ENCODE peak calls at places on chromosome 14, in six cellular contexts. R is neural progenitor cell, Q is RWPE2, O is hepatocyte, P is aorta, H is tibial artery. S is an unnamed sample. For H3K27me3, the result is how much of the 10 kb centered on the place peaks cover.

GRCh38 chr14:26394114-26394855 is 203.5 kb downstream of the NOVA1 start:
- DNase-seq in R (peak), H (no peak), P (no peak), Q (no peak), O (no peak), S (peak)

GRCh38 chr14:39268393-39268792 is 34.7 kb downstream of the MIA2 start:
- DNase-seq in H (no peak), O (peak), P (no peak), R (peak), Q (no peak), S (no peak)

GRCh38 chr14:22002860-22003284 is 329.3 kb upstream of the OR4E1 start:
- DNase-seq in Q (no peak), R (peak), P (no peak), H (no peak), O (peak), S (peak)

GRCh38 chr14:75968461-75968860 is 13.3 kb downstream of the TGFB3 start:
- DNase-seq in Q (no peak), R (no peak), P (no peak), O (no peak), H (peak), S (no peak)

GRCh38 chr14:91237219-91237618 is 7.3 kb downstream of the GPR68 start:
- DNase-seq in Q (no peak), H (no peak), R (no peak), O (no peak), P (no peak), S (no peak)

GRCh38 chr14:100679707-100680438 is 46.8 kb upstream of the DLK1 start:
- DNase-seq in Q (no peak), H (no peak), O (peak), R (no peak), P (no peak), S (no peak)

GRCh38 chr14:93832665-93833064 is 44.4 kb upstream of the PRIMA1 start:
- DNase-seq in Q (no peak), H (no peak), O (peak), R (no peak), P (no peak), S (no peak)

GRCh38 chr14:32846821-32847220 is 91.9 kb upstream of the NPAS3 start:
- DNase-seq in Q (no peak), P (no peak), O (no peak), R (no peak), H (no peak), S (no peak)

DNA sequence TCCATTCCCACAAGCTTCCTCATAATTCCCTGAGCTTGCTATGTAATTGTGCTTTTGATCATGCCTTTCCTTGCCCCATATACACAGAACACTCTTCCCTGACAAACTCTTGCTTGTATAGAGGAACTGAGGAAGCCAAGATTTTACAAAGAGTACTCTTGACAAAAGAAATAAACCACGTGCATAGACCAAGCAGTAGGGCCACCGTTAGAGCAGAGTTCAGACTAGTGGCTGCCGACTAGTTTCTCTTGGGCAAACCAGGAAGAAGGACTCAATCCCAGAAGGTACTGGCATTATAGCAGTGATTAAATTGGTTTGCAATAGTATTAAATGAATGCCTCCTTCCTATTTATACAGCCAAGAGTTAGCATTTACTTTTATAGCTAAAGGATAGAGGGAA is 146.1 kb downstream of the RAD51B start:
- DNase-seq in R (no peak), O (no peak), P (no peak), H (no peak), Q (no peak), S (no peak)
- H3K27ac ChIP-seq in R (no peak), O (peak), P (no peak), H (no peak), Q (peak), S (no peak)

DNA sequence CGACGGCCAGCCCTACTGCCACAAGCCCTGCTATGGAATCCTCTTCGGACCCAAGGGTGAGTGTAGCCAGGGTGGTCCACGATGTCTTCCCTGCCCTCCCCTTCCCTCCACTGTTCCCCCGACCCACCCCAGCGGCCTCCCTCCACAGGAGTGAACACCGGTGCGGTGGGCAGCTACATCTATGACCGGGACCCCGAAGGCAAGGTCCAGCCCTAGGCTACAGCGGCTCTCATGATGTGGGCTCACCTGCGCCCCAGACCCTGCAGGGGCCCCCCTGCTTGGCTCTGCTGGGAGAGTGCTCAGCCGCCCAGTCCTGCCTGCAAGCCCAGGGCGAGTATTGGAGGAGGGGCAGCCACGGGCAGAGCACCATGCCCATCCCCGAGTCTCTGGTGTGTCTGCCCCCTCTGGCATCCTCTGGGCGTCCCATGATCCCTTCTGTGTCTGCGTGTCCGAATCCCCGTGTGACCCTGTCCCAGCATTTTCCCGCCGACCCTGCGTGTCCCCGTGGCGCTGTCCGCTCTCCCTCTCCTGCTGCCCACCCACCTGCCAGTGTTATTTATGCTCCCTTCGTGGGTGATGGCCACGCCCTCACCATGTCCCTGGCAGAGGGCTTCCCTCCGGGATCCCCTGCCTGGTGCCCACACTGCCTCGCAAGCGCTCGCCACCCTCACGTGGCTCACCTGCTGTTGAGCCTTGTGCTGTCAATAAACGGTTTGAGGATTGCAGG is 5.0 kb downstream of the CRIP2 start:
- DNase-seq in H (no peak), Q (no peak), O (no peak), P (no peak), R (no peak), S (no peak)
- H3K27me3 ChIP-seq in H (under half), Q (under half), O (under half), P (under half), R (half or more), S (half or more)

DNA sequence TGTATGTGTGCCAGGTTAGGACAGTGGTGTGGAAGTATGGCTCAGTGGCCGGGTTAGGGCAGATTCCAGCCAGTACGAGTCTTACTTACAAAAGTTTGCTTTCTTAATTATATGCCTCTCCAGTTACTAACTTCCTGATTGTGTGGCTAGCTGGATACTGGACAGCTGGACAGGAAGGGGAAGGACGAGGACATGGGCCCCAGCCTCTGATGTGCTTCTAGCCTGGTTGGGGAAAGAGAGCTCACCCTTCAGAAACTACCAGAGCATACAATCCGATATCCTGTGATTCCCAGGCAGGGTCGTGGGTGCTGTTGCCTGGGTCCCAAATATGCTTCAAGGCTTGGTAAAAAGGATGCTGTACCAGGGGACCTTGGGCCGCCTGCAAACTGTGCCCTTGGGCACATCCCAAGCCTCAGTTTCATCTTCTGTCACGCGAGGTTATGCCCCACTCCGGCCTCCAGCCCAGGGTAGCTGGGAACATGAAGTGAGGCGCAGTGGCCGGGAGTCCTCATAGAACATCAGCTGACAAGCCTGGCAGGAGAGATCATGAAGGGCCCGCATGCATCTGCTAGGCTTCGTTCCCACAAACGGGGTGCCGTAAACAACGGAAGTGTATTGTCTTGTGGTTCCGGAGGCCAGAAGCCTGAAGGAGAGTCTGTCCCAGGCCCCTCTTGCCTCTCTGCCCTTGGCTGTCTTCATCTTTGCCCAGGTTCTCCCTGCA is 23.2 kb upstream of the RIN3 start:
- DNase-seq in O (no peak), H (no peak), P (peak), R (no peak), Q (peak), S (no peak)
- H3K27ac ChIP-seq in O (no peak), H (no peak), P (no peak), R (no peak), Q (no peak), S (no peak)

DNA sequence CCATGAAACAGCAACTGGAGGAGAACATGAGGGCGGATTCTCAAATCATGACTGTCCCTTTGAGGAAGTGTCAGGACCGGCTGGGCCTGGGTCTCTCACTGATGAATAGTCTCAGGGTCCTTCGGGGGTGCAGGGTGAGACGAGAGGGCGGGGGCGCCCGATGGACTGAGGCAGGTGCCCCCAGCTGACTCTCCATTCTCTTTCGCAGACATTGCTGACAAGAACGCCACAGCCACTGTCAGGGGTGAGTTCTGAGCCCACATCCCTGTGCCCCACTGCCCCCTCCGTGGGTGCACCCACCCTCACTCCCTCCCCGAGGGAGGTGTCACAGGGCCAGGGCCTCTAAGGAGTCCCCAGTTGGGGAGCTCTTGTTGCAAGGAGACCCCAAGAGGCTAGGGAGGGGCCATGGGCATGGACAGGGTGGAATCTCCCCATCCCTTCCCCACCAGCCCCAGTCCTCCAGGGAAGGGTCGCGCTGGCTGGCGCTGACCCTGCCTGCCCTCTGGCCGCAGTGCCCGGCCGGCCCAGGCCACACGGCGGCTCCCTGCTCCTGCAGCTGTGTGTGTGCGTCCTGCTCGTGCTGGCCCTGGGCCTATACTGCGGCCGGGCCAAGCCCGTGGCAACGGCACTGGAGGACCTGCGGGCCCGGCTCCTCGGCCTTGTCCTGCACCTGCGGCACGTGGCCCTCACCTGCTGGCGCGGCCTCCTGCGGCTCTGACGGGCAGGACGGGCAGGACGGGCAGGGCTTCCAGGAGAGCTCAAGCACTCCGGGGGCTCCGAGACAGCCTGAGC is 8.7 kb downstream of the C14orf180 start:
- DNase-seq in Q (no peak), R (no peak), P (no peak), H (no peak), O (no peak), S (no peak)
- H3K27me3 ChIP-seq in Q (half or more), R (under half), P (under half), H (under half), O (under half), S (under half)

GRCh38 chr14:55756563-55756962 is 176.6 kb downstream of the KTN1 start:
- DNase-seq in H (no peak), R (peak), O (no peak), P (no peak), Q (no peak), S (no peak)
- H3K27ac ChIP-seq in H (no peak), R (no peak), O (no peak), P (no peak), Q (no peak), S (no peak)

GRCh38 chr14:88196925-88197324 is 126.1 kb downstream of the KCNK10 start:
- DNase-seq in H (no peak), P (no peak), O (no peak), Q (no peak), R (no peak), S (no peak)
- H3K27me3 ChIP-seq in H (under half), P (under half), O (under half), Q (half or more), R (under half), S (under half)